ENCODE peak calls at places on chromosomes 1 and 21, in nine cellular contexts. S is CD4-positive, alpha-beta T cell; P is left lung; I is HCT116; R is AG09309; O is choroid plexus epithelial cell; A is ovary; L is astrocyte of the spinal cord; K is GM06990. W is an unnamed sample.

GRCh38 chr1:237664327-237664726 is 226.4 kb downstream of the ZP4 start:
- DNase-seq in S (no peak), P (no peak), I (no peak), R (no peak), O (no peak), A (no peak), L (no peak), K (no peak), W (no peak)

GRCh38 chr1:154270833-154271232 is 1.6 kb upstream of the HAX1 start:
- DNase-seq in S (no peak), P (no peak), I (no peak), R (no peak), O (no peak), A (no peak), L (no peak), K (no peak), W (no peak)

GRCh38 chr21:38286739-38287426 is 30.1 kb downstream of the KCNJ15 start:
- DNase-seq in S (no peak), P (no peak), I (no peak), R (no peak), O (no peak), A (no peak), L (peak; percentile 67), K (no peak), W (no peak)

GRCh38 chr1:8687053-8687452 is 130.4 kb downstream of the RERE start:
- DNase-seq in S (no peak), P (no peak), I (no peak), R (no peak), O (peak; percentile 70), A (no peak), L (peak; percentile 46), K (no peak), W (peak; percentile 46)

GRCh38 chr1:59122527-59122926 is 174.4 kb upstream of the FGGY start:
- DNase-seq in S (no peak), P (no peak), I (no peak), R (no peak), O (no peak), A (no peak), L (no peak), K (no peak), W (no peak)

GRCh38 chr1:59366352-59366751 is 69.5 kb downstream of the FGGY start:
- DNase-seq in S (no peak), P (no peak), I (no peak), R (no peak), O (peak; percentile 43), A (no peak), L (no peak), K (no peak), W (no peak)

GRCh38 chr1:22177354-22178003 is 34.6 kb upstream of the WNT4 start:
- DNase-seq in S (no peak), P (no peak), I (no peak), R (no peak), O (no peak), A (no peak), L (no peak), K (peak; percentile 39), W (no peak)

GRCh38 chr1:197776348-197777082 is 1.2 kb upstream of the DENND1B start:
- DNase-seq in S (no peak), P (no peak), I (peak; percentile 28), R (peak; percentile 86), O (peak; percentile 71), A (no peak), L (peak; percentile 91), K (peak; percentile 49), W (no peak)

GRCh38 chr1:13699936-13700520 is at the start of gene PRDM2:
- DNase-seq in S (peak; percentile 44), P (peak; percentile 92), I (no peak), R (no peak), O (peak; percentile 36), A (peak; percentile 75), L (peak; percentile 38), K (peak; percentile 81), W (peak; percentile 54)

GRCh38 chr1:92096317-92096716 is 16.2 kb downstream of the BTBD8 start:
- DNase-seq in S (no peak), P (no peak), I (no peak), R (no peak), O (peak; percentile 17), A (no peak), L (no peak), K (no peak), W (peak; percentile 84)

GRCh38 chr1:8598060-8598724 is 219.2 kb downstream of the RERE start:
- DNase-seq in S (no peak), P (no peak), I (no peak), R (no peak), O (peak; percentile 76), A (peak; percentile 40), L (peak; percentile 46), K (no peak), W (no peak)

GRCh38 chr1:210441028-210441427 is 112.3 kb downstream of the HHAT start:
- DNase-seq in S (no peak), P (no peak), I (no peak), R (no peak), O (no peak), A (no peak), L (no peak), K (no peak), W (no peak)

GRCh38 chr1:226606311-226607267 is 58.0 kb downstream of the STUM start:
- DNase-seq in S (no peak), P (peak; percentile 37), I (no peak), R (no peak), O (peak; percentile 27), A (no peak), L (no peak), K (no peak), W (no peak)

GRCh38 chr21:45336870-45337269 is 49.2 kb upstream of the POFUT2 start:
- DNase-seq in S (no peak), P (peak; percentile 62), I (no peak), R (no peak), O (peak; percentile 33), A (peak; percentile 22), L (peak; percentile 67), K (no peak), W (peak; percentile 42)

GRCh38 chr1:155591770-155592169 is 18.2 kb upstream of the MSTO1 start:
- DNase-seq in S (no peak), P (no peak), I (peak; percentile 70), R (peak; percentile 29), O (peak; percentile 82), A (no peak), L (peak; percentile 65), K (no peak), W (no peak)

GRCh38 chr21:42845296-42845965 is 33.9 kb downstream of the WDR4 start:
- DNase-seq in S (no peak), P (peak; percentile 76), I (no peak), R (no peak), O (no peak), A (no peak), L (peak; percentile 46), K (no peak), W (no peak)

GRCh38 chr1:204073837-204074273 is 940 bp downstream of the SOX13 start:
- DNase-seq in S (no peak), P (no peak), I (no peak), R (no peak), O (peak; percentile 23), A (peak; percentile 55), L (no peak), K (no peak), W (no peak)

GRCh38 chr1:21911205-21912001 is 25.7 kb downstream of the HSPG2 start:
- DNase-seq in S (no peak), P (no peak), I (no peak), R (no peak), O (peak; percentile 50), A (peak; percentile 80), L (no peak), K (no peak), W (no peak)

GRCh38 chr1:119982006-119982405 is 85.7 kb upstream of the ADAM30 start:
- DNase-seq in S (no peak), P (no peak), I (no peak), R (peak; percentile 29), O (peak; percentile 47), A (no peak), L (peak; percentile 77), K (no peak), W (no peak)

GRCh38 chr1:46411601-46412341 is 17.7 kb downstream of the FAAH start:
- DNase-seq in S (no peak), P (no peak), I (no peak), R (no peak), O (no peak), A (no peak), L (no peak), K (no peak), W (no peak)

GRCh38 chr1:2237773-2238172 is 9.7 kb downstream of the SKI start:
- DNase-seq in S (no peak), P (no peak), I (no peak), R (no peak), O (peak; percentile 30), A (no peak), L (no peak), K (no peak), W (peak; percentile 63)
- TF ChIP-seq CTCF in S (no peak), P (no peak), I (peak; percentile 37), R (peak; percentile 33), O (peak; percentile 17), A (no peak), L (peak; percentile 25), K (peak; percentile 3), W (peak; percentile 53)

GRCh38 chr1:17039522-17039921 is 14.3 kb downstream of the SDHB start:
- DNase-seq in S (no peak), P (no peak), I (no peak), R (no peak), O (no peak), A (no peak), L (no peak), K (no peak), W (no peak)
- TF ChIP-seq CTCF in S (no peak), P (no peak), I (no peak), R (no peak), O (no peak), A (no peak), L (no peak), K (no peak), W (no peak)

DNA sequence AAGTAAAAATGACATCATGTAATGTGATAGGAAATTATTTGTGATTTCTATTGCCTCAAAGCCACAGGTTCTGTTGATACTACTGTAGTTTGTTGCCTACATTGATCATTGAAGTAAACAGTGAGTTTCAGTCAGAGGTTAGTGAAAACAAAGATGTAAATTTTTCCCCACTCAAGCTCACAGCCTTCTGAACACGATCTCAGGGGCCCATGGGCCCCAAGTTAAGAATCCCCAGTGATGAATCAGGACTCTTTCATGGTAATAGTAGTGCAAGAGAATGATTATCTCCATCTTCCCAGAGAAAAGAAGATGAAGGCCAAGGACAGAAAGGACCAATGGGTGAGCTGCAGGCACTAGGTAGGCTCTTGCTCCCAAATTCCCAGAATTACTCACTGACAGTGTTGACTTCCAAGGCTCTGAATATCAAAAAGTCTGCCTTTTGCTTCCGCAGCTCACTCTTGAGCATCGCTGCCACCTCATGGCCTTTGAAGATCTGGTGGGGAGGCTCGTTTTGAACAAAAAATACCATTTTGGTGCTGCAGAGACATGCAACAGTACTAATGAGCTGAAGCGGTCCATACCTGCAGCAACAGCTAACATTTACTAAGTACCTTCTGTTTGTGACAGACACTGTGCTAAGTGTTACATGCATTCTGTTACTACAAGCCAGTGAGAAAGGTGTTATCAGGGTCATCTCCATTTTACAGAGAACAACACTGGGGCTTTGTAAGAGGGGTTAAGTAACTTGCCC is 113.3 kb downstream of the KIAA0319L start:
- DNase-seq in S (no peak), P (no peak), I (no peak), R (no peak), O (peak; percentile 32), A (no peak), L (no peak), K (no peak), W (no peak)
- TF ChIP-seq CTCF in S (no peak), P (no peak), I (no peak), R (no peak), O (peak; percentile 44), A (no peak), L (peak; percentile 25), K (no peak), W (no peak)

GRCh38 chr1:3413975-3414710 is 40.3 kb upstream of the ARHGEF16 start:
- DNase-seq in S (no peak), P (no peak), I (no peak), R (no peak), O (no peak), A (no peak), L (no peak), K (no peak), W (no peak)
- TF ChIP-seq CTCF in S (no peak), P (no peak), I (no peak), R (no peak), O (no peak), A (no peak), L (no peak), K (no peak), W (no peak)

W was measured in CD14-positive monocyte.